ENCODE peak calls at places on chromosomes 2 and 18, in seven cellular contexts. Q is brain microvascular endothelial cell; U is PC-3; R is A549; V is CD8-positive, alpha-beta T cell; N is IMR-90; T is PC-9. A is an unnamed sample.

GRCh38 chr2:170073288-170073687 is 104.7 kb upstream of the MYO3B start:
- DNase-seq in Q (peak; percentile 62), U (peak; percentile 58), R (no peak), V (no peak), N (peak; percentile 71), T (peak; percentile 33), A (peak; percentile 30)

GRCh38 chr2:71934595-71935263 is 212.9 kb downstream of the CYP26B1 start:
- DNase-seq in Q (peak; percentile 51), U (no peak), R (no peak), V (no peak), N (no peak), T (no peak), A (no peak)

GRCh38 chr2:142533083-142533482 is 344.4 kb upstream of the KYNU start:
- DNase-seq in Q (no peak), U (no peak), R (no peak), V (no peak), N (no peak), T (no peak), A (no peak)

GRCh38 chr2:233385489-233386044 is 31.3 kb downstream of the DGKD start:
- DNase-seq in Q (no peak), U (no peak), R (no peak), V (peak; percentile 58), N (no peak), T (no peak), A (no peak)

GRCh38 chr2:189676471-189676870 is 2.0 kb downstream of the ANKAR start:
- DNase-seq in Q (peak; percentile 49), U (no peak), R (no peak), V (no peak), N (peak; percentile 61), T (no peak), A (no peak)

GRCh38 chr2:127649684-127650040 is 3.7 kb downstream of the GPR17 start:
- DNase-seq in Q (peak; percentile 75), U (peak; percentile 94), R (peak; percentile 54), V (peak; percentile 88), N (peak; percentile 77), T (peak; percentile 83), A (peak; percentile 46)

GRCh38 chr2:3956892-3957291 is 253.5 kb downstream of the DCDC2C start:
- DNase-seq in Q (no peak), U (no peak), R (no peak), V (no peak), N (no peak), T (no peak), A (no peak)

GRCh38 chr2:193743089-193743488 is 1548.4 kb upstream of the TMEFF2 start:
- DNase-seq in Q (no peak), U (no peak), R (no peak), V (no peak), N (no peak), T (no peak), A (no peak)

GRCh38 chr2:133768261-133769021 is 200.2 kb upstream of the NCKAP5 start:
- DNase-seq in Q (no peak), U (peak; percentile 44), R (no peak), V (no peak), N (no peak), T (no peak), A (no peak)

GRCh38 chr2:215436705-215437570 is 1.1 kb upstream of the FN1 start:
- DNase-seq in Q (peak; percentile 48), U (peak; percentile 17), R (no peak), V (no peak), N (no peak), T (peak; percentile 17), A (no peak)

GRCh38 chr2:170113168-170113567 is 64.8 kb upstream of the MYO3B start:
- DNase-seq in Q (no peak), U (no peak), R (no peak), V (no peak), N (no peak), T (no peak), A (no peak)

GRCh38 chr18:24427484-24427883 is 1.0 kb downstream of the IMPACT start:
- DNase-seq in Q (peak; percentile 16), U (peak; percentile 11), R (no peak), V (no peak), N (peak; percentile 19), T (no peak), A (no peak)

DNA sequence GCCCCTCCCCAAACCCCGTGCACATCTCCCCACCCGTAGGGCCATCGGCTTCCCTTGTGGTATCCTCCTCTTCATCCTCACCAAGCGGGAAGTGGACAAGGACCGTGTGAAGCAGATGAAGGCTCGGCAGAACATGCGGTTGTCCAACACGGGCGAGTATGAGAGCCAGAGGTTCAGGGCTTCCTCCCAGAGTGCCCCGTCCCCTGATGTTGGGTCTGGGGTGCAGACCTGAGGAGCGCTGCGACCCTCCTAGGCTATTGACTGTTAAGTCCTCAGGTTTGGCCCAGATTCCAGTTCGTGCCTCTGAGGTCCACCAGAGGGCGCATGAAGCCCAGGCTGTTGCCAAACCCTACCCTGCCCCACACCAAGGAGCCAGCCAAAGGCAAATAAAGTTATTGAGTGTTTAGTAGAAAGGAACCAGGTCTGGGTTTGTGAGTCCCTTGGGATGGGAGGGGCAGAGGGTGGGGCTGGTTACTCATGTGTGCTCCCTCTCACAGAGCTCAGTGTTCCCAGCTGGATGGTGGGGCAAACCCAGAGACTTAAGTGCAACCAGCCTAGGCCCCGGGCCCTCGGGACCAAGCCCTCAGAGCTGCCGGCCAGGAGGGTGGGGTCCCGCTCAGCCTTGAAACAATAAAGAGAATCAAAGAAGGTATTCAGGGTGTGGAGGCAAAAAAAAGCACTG is 2.4 kb downstream of the PNKD start:
- DNase-seq in Q (peak; percentile 81), U (peak; percentile 97), R (peak; percentile 87), V (peak; percentile 83), N (peak; percentile 84), T (peak; percentile 85), A (peak; percentile 83)
- H3K4me3 ChIP-seq in Q (no peak overlapping the region), U (no peak overlapping the region), R (no peak overlapping the region), V (no peak overlapping the region), N (no peak overlapping the region), T (no peak overlapping the region), A (no peak overlapping the region)

DNA sequence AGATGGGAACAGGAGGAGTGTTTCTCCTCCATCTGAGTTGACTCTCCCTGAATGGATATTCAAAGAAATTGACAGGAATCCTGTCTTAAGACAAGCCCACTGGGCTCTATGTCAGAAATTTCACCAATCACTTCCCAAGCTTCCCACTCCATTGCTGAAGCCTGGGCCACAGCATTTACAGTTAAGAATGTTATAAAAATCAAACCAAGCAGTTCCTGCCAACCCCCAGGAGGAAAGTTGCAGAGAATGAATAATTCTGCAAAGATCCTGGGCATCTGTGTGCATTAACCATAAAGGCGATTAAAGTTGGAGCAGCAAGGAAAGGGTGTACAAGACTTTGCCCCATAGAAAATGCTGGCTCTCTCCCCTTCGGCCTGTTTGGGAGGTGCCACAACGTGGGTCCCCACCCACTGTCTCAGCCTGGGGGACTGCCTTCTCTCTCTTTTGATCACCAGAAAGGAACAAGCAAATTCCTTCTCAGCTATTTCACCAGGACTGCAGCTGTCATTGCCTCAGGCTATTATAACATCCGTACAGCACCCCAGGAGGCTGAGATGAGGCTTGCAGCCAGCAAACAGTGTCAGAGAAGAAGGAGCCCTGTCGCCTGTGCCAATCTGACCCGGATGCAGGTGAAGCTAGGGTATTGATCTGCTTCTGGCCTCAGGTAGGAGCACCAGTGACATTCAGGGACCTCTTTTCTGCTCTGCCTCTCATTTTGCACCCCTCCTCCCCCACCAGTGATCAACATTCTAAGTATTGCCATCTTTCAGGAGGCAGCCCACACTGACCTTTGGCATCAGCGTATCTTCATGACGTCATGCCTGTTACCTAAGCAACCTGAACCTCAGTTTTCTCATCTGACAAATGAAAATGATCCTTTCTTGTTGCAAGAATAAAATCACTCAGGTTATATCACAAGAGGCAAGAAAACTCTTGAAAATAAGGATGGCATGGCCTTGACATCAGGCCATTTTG is 219.0 kb downstream of the SH3BP4 start:
- DNase-seq in Q (peak; percentile 77), U (peak; percentile 87), R (peak; percentile 80), V (no peak), N (peak; percentile 60), T (peak; percentile 89), A (peak; percentile 52)
- TF ChIP-seq CTCF in Q (peak; percentile 69), U (peak; percentile 43), R (peak; percentile 9), V (no peak), N (peak; percentile 25), T (peak; percentile 48), A (peak; percentile 24)

DNA sequence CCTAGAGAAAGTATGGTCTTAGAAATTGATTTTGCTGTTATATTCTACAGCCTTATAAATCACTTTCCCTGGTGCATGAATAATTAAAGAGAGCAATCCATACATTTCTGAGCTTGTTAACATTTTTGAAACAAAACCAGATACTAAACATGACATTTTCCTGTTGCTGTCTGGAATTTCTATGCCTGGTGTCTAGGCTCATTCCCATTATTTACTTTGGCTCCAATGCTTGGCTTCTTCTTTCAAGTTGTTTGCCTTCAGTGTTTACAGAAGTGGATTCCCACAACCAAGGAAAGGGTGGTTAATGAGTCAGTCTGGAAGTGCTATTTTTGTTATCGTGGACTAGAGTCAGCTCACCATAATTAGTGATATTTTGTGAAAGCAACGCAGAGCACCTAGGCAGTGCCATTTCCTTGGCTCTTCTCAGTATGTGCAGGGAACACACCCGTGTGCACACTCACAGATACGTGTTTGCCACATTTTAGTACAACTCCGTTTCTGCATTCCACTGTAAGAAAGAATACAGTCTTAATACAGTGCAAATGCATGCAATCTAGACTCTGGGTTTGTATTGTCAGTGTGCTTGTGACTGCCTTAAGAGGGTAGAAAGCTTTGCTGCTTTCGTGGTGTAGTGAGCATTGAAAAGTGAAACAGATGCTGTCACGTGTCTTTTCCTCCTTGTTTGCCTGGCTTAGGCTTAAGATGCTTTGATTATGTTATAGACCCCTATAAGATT is 185.0 kb upstream of the RASGRP3 start:
- DNase-seq in Q (peak; percentile 78), U (peak; percentile 92), R (peak; percentile 79), V (no peak), N (peak; percentile 86), T (no peak), A (peak; percentile 82)
- H3K4me3 ChIP-seq in Q (peak overlapping the region; percentile 10), U (peak overlapping the region; percentile 44), R (peak overlapping the region; percentile 31), V (no peak overlapping the region), N (no peak overlapping the region), T (peak overlapping the region; percentile 12), A (peak overlapping the region; percentile 11)

GRCh38 chr2:28390857-28391563 is 1.6 kb upstream of the FOSL2 start:
- DNase-seq in Q (peak; percentile 74), U (peak; percentile 60), R (peak; percentile 72), V (no peak), N (no peak), T (peak; percentile 67), A (no peak)

GRCh38 chr2:28392297-28393114 is at the start of gene FOSL2:
- DNase-seq in Q (peak; percentile 99), U (peak; percentile 99), R (peak; percentile 98), V (peak; percentile 92), N (peak; percentile 100), T (peak; percentile 96), A (peak; percentile 99)

GRCh38 chr2:28389399-28390240 is 3.0 kb upstream of the FOSL2 start:
- DNase-seq in Q (no peak), U (no peak), R (no peak), V (no peak), N (no peak), T (no peak), A (no peak)

GRCh38 chr2:28391564-28392296 is 928 bp upstream of the FOSL2 start:
- DNase-seq in Q (peak; percentile 74), U (peak; percentile 81), R (peak; percentile 82), V (peak; percentile 61), N (peak; percentile 79), T (peak; percentile 84), A (no peak)

DNA sequence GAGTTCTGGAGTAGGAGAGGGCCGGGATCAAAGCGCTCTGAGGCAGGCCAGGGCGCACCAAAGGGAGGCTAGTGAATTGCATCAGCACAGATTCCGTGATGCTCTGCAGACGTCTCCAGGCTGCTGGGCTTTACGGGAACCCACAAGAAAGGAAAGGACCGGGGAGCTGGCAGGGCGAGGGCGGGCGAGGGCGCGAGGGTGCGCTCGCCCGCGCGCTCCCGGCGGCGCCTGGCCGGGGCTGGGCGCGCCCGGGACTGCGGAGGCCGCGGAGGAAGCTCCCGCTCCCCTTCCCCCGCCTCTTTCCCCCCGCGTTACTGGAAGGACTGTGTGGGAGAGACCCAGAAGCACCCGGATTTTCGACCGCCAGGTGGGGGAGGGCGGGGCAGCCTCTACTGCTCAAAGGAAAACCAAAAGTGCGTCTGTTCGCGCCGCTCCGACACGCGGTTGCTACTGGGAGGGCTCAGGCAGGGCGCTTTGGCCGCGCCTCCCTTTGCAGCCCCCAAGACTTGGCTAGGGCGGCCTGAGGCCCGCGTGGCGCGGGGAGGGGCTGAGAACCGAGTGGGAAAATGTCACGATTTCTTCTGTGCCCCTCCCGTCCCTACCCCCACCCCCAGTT is 2.3 kb upstream of the FOSL2 start:
- DNase-seq in Q (peak; percentile 78), U (peak; percentile 76), R (peak; percentile 88), V (peak; percentile 79), N (peak; percentile 91), T (peak; percentile 84), A (no peak)
- TF ChIP-seq CTCF in Q (peak; percentile 19), U (no peak), R (no peak), V (peak; percentile 16), N (no peak), T (no peak), A (no peak)

A was measured in LNCaP clone FGC.